ENCODE peak calls at places on chromosomes 11 and 22, in nine cellular contexts. Q, S, F, I, C, B, T, N and E are unnamed samples.

GRCh38 chr22:46596032-46596441 is 24.1 kb upstream of the GRAMD4 start:
- DNase-seq in B (no peak), Q (no peak), F (no peak), T (no peak), I (no peak), C (no peak), S (no peak), N (no peak), E (no peak)

GRCh38 chr22:27952091-27952490 is 33.0 kb upstream of the PITPNB start:
- DNase-seq in C (no peak), N (no peak), S (peak), B (no peak), T (no peak), F (peak), I (no peak), Q (no peak), E (no peak)

GRCh38 chr11:112881461-112881860 is 79.8 kb upstream of the NCAM1 start:
- DNase-seq in I (peak), S (no peak), T (peak), F (peak), B (peak), Q (no peak), C (no peak), N (no peak), E (no peak)

GRCh38 chr22:50051930-50052329 is 6.2 kb downstream of the TTLL8 start:
- DNase-seq in F (no peak), C (no peak), N (no peak), Q (no peak), S (no peak), I (no peak), T (no peak), B (no peak), E (no peak)

GRCh38 chr11:8527939-8528338 is 66.1 kb downstream of the STK33 start:
- DNase-seq in Q (no peak), T (no peak), F (peak), C (no peak), I (no peak), N (no peak), B (no peak), S (no peak), E (no peak)

GRCh38 chr11:60739114-60739513 is 14.6 kb downstream of the MS4A18 start:
- DNase-seq in Q (no peak), F (no peak), T (no peak), N (no peak), B (no peak), S (no peak), C (no peak), I (peak), E (no peak)

GRCh38 chr22:45997077-45997774 is 20.3 kb upstream of the WNT7B start:
- DNase-seq in Q (peak), I (no peak), S (peak), F (peak), C (peak), B (no peak), T (peak), N (no peak), E (no peak)

GRCh38 chr11:69959461-69959860 is 118.7 kb upstream of the ANO1 start:
- DNase-seq in T (no peak), C (no peak), N (no peak), I (no peak), Q (no peak), S (no peak), B (no peak), F (no peak), E (no peak)

GRCh38 chr22:27757928-27758525 is 43.5 kb downstream of the MN1 start:
- DNase-seq in F (no peak), T (no peak), Q (no peak), C (no peak), B (no peak), S (no peak), N (no peak), I (no peak), E (no peak)

GRCh38 chr22:38700271-38700788 is 413 bp downstream of the JOSD1 start:
- DNase-seq in C (no peak), N (peak), Q (peak), I (peak), S (no peak), F (no peak), B (no peak), T (no peak), E (peak)

GRCh38 chr22:29114392-29114791 is 41.6 kb downstream of the KREMEN1 start:
- DNase-seq in F (no peak), S (no peak), Q (no peak), I (no peak), C (no peak), T (no peak), N (no peak), B (no peak), E (no peak)

GRCh38 chr11:113721462-113722066 is 15.5 kb upstream of the TMPRSS5 start:
- DNase-seq in C (no peak), Q (no peak), F (peak), S (peak), N (no peak), B (no peak), T (no peak), I (no peak), E (no peak)

GRCh38 chr11:92880391-92880790 is 89.1 kb upstream of the MTNR1B start:
- DNase-seq in I (no peak), N (no peak), Q (no peak), S (no peak), B (no peak), T (no peak), C (no peak), F (peak), E (no peak)

GRCh38 chr11:75388386-75389275 is 10.7 kb upstream of the RPS3 start:
- DNase-seq in T (peak), B (peak), C (peak), I (peak), F (peak), N (peak), S (peak), Q (peak), E (peak)

GRCh38 chr11:132610216-132610615 is 922.1 kb downstream of the OPCML start:
- DNase-seq in C (no peak), Q (no peak), F (peak), N (no peak), T (no peak), S (peak), B (no peak), I (no peak), E (no peak)

GRCh38 chr11:27761356-27761755 is 61.1 kb upstream of the BDNF start:
- DNase-seq in Q (no peak), N (no peak), S (no peak), I (no peak), B (no peak), C (no peak), T (no peak), F (no peak), E (no peak)

GRCh38 chr11:34899633-34900016 is 16.6 kb downstream of the APIP start:
- DNase-seq in I (peak), C (peak), T (no peak), F (no peak), B (no peak), N (no peak), Q (no peak), S (no peak), E (no peak)

GRCh38 chr11:30553521-30554110 is 32.5 kb downstream of the MPPED2 start:
- DNase-seq in S (no peak), C (no peak), T (no peak), F (no peak), I (no peak), B (no peak), N (no peak), Q (no peak), E (no peak)
- TF ChIP-seq CTCF in S (no peak), C (no peak), T (no peak), F (no peak), I (no peak), B (no peak), N (no peak), Q (no peak), E (no peak)

GRCh38 chr22:17536269-17536668 is 27.0 kb upstream of the SLC25A18 start:
- DNase-seq in F (no peak), T (no peak), B (no peak), I (no peak), Q (no peak), N (no peak), S (no peak), C (no peak), E (no peak)

GRCh38 chr22:17542452-17542851 is 20.8 kb upstream of the SLC25A18 start:
- DNase-seq in C (no peak), I (no peak), T (no peak), S (no peak), B (no peak), F (no peak), N (no peak), Q (no peak), E (no peak)

GRCh38 chr22:17537155-17537554 is 26.1 kb upstream of the SLC25A18 start:
- DNase-seq in T (no peak), C (no peak), B (no peak), Q (no peak), I (no peak), F (no peak), N (no peak), S (no peak), E (no peak)

GRCh38 chr22:17541476-17541875 is 21.8 kb upstream of the SLC25A18 start:
- DNase-seq in F (no peak), I (no peak), B (no peak), C (no peak), Q (no peak), T (no peak), S (no peak), N (no peak), E (no peak)

GRCh38 chr22:17540481-17540880 is 22.8 kb upstream of the SLC25A18 start:
- DNase-seq in Q (no peak), F (no peak), I (peak), T (no peak), N (no peak), C (no peak), S (no peak), B (no peak), E (no peak)
- TF ChIP-seq CTCF in Q (no peak), F (no peak), I (peak), T (no peak), N (peak), C (peak), S (no peak), B (no peak), E (no peak)

DNA sequence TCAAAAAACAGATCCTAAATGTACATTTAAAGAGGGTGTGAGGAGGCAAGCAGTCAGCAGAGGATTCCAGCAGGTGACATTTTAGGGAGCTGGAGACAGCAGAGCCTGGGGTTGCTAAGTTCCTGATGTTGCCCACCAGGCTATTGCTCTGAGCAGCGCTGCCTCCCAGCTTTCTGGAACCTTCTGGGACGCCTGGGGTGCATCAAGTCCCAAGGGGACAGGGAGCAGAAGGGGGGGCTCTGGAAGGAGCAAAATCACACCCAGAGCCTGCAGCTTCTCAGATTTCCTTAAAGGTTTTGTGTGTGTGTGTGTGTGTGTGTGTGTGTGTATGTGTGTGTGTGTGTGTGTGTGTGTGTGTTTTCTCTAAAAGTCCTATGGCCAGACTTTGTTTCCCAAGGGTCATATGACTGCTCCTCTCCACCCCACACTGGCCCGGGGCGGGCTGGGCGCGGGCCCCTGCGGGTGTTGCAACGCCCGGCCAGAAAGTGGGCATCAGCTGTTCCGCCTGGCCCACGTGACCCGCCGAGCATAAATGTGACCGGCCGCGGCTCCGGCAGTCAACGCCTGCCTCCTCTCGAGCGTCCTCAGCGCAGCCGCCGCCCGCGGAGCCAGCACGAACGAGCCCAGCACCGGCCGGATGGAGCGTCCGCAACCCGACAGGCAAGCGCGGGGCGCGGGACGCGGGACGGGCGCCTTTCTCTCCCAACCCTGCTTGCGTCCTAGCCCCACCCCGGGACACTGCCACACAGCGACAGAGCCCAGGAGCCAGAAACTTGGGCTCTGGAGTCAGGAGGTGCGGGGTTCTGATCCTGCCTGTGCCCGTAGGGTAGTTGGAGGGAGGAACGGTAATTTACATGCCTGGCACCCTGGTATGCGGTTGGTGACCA is at the start of gene HMOX1:
- DNase-seq in B (peak), S (peak), T (peak), C (peak), I (peak), N (peak), Q (peak), F (peak), E (peak)
- TF ChIP-seq CTCF in B (no peak), S (peak), T (no peak), C (no peak), I (no peak), N (peak), Q (peak), F (no peak), E (no peak)

DNA sequence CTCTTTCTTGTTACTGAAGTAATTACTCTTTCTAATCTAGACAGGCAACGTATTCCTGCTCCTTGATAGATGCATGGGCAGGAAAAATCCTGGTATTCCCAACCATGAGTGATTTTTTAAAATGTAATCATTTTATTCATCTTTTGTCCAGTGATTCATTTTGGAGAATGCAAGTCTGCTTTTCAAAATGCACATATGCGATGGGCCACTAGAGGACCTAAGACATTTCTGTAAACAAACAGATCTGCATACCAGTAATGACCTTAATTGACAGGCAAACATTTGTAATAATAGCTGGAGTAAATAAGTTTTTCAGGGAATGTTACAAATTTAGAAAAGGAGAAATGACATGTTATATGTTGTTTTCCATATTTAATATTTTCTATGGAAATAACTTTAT is 1167.6 kb downstream of the JRKL start:
- DNase-seq in F (peak), T (no peak), Q (no peak), C (peak), B (no peak), N (no peak), S (no peak), I (no peak), E (no peak)
- TF ChIP-seq CTCF in F (peak), T (no peak), Q (no peak), C (no peak), B (no peak), N (no peak), S (no peak), I (no peak), E (no peak)

GRCh38 chr11:72821221-72821919 is 7.2 kb downstream of the ATG16L2 start:
- DNase-seq in C (no peak), I (no peak), S (no peak), Q (no peak), T (no peak), N (no peak), B (no peak), F (no peak), E (no peak)

GRCh38 chr11:72823105-72823804 is 9.0 kb downstream of the ATG16L2 start:
- DNase-seq in N (no peak), T (no peak), F (no peak), Q (no peak), S (no peak), I (no peak), C (no peak), B (no peak), E (no peak)

GRCh38 chr11:72820439-72821139 is 6.4 kb downstream of the ATG16L2 start:
- DNase-seq in B (no peak), F (no peak), N (no peak), C (no peak), I (no peak), S (no peak), T (no peak), Q (no peak), E (no peak)

GRCh38 chr11:72824020-72824419 is 9.8 kb downstream of the ATG16L2 start:
- DNase-seq in F (no peak), T (no peak), I (no peak), Q (no peak), B (no peak), C (no peak), S (no peak), N (no peak), E (no peak)

GRCh38 chr11:72821920-72822799 is 7.9 kb downstream of the ATG16L2 start:
- DNase-seq in B (peak), S (peak), Q (peak), T (peak), N (peak), I (peak), C (no peak), F (peak), E (peak)
- TF ChIP-seq CTCF in B (peak), S (peak), Q (no peak), T (peak), N (peak), I (no peak), C (no peak), F (no peak), E (no peak)

DNA sequence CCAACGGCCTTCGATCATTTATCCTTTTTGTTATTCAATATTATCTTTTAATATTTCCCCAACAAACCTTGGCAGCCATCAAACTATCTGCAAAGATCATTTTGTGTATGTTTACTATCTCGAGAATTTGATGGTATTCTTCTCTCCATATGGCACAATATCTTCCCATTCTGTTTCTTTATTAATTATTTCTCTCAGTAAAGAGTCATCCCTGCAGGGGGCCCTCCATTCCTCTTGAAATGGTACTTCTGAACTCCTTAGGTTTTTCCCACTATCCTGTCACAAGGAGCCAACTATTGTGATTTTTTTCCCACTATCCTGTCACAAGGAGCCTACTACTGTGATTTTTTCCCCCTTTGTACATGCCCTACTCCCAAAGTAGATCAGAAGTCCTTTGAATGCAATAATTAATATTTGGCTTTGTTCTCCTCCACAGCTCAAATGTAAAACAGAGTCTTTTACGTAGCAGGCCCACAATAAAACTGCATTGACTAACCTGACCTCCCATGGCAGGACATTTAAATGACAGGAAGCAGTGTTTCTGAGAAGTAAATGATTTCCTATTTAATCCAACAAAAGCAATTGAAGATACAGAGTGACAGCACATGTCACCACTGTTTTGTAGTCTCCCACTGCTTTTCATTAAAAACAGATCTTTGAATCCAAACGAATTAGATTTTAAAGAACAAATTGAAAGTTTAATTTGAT is 43.3 kb downstream of the PDGFD start:
- DNase-seq in B (no peak), I (no peak), N (no peak), Q (no peak), S (no peak), T (no peak), C (no peak), F (no peak), E (no peak)
- TF ChIP-seq CTCF in B (no peak), I (no peak), N (no peak), Q (no peak), S (no peak), T (no peak), C (no peak), F (no peak), E (no peak)

DNA sequence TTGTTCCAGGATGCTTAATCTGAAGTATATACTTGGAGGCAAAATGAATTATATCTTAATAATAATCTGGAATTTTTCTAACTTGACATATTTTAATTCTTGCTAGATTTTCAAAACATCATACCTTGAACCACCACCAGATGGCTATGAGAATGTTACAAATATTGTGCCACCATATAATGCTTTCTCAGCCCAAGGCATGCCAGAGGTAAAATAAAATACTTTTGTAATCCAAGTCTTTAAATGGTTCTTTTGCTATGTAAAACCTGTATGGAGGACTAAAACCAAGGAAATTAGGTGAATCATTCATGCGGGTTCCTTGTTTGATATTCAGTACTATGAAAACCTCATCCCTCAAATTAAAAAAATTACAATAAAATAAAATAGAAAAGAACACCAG is 14.4 kb downstream of the NAALAD2 start:
- DNase-seq in I (no peak), F (peak), Q (no peak), N (no peak), B (no peak), C (no peak), S (no peak), T (no peak), E (no peak)
- TF ChIP-seq CTCF in I (no peak), F (peak), Q (no peak), N (no peak), B (peak), C (no peak), S (peak), T (no peak), E (no peak)

GRCh38 chr22:41596776-41597634 is 7.4 kb upstream of the PMM1 start:
- DNase-seq in I (peak), T (peak), B (peak), Q (no peak), N (peak), C (peak), S (peak), F (peak), E (no peak)

GRCh38 chr22:41598891-41599635 is 9.4 kb upstream of the PMM1 start:
- DNase-seq in C (no peak), S (no peak), Q (no peak), F (no peak), I (no peak), N (no peak), B (no peak), T (no peak), E (no peak)

GRCh38 chr22:41595703-41596102 is 6.1 kb upstream of the PMM1 start:
- DNase-seq in F (no peak), T (no peak), C (no peak), B (no peak), S (no peak), Q (no peak), N (no peak), I (no peak), E (no peak)

GRCh38 chr22:41598081-41598480 is 8.4 kb upstream of the PMM1 start:
- DNase-seq in Q (no peak), S (peak), I (no peak), N (no peak), C (no peak), T (no peak), B (no peak), F (peak), E (no peak)

DNA sequence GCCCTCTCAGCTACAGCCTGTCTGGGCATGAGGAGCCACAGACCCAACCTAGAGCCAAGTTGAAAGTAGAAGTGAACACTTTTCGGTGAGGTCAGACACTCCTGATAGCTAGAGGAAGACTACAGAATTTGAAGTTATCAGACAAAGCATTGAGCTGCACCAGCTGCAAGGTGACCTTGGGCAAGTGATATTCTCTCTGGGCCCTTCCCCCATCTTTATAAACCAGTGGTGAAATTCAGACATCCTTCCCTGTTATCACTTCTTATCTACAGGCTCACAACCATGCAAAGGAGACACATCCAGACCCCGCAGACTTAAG is 8.0 kb upstream of the PMM1 start:
- DNase-seq in S (no peak), Q (no peak), T (no peak), I (no peak), F (no peak), B (no peak), C (no peak), N (no peak), E (no peak)
- TF ChIP-seq CTCF in S (no peak), Q (peak), T (no peak), I (no peak), F (no peak), B (no peak), C (no peak), N (no peak), E (no peak)